ENCODE peak calls at places on chromosomes 11 and 22, in six cellular contexts. W is activated CD4-positive, alpha-beta T cell treated with anti-CD3 and anti-CD28 coated beads, Interleukin-2, amount 50 U/mL, for 1 hour; Y is foreskin fibroblast; J is NCI-H1105; N is fibroblast of villous mesenchyme; O is T follicular helper cell. Z is an unnamed sample.

GRCh38 chr11:116553482-116553881 is 219.3 kb downstream of the BUD13 start:
- DNase-seq in W (no peak), Y (no peak), J (no peak), N (no peak), O (no peak), Z (no peak)

GRCh38 chr11:45247433-45247832 is 38.7 kb downstream of the SYT13 start:
- DNase-seq in W (no peak), Y (peak), J (no peak), N (no peak), O (no peak), Z (no peak)

GRCh38 chr11:8870461-8871282 is 40.3 kb upstream of the AKIP1 start:
- DNase-seq in W (no peak), Y (peak), J (peak), N (peak), O (no peak), Z (no peak)

GRCh38 chr11:46330887-46331652 is 16.2 kb upstream of the DGKZ start:
- DNase-seq in W (peak), Y (no peak), J (no peak), N (peak), O (peak), Z (no peak)

GRCh38 chr11:2519879-2520735 is 75.3 kb downstream of the KCNQ1 start:
- DNase-seq in W (no peak), Y (no peak), J (no peak), N (no peak), O (no peak), Z (no peak)

GRCh38 chr22:40585205-40585778 is 51.2 kb downstream of the MRTFA start:
- DNase-seq in W (no peak), Y (no peak), J (no peak), N (no peak), O (no peak), Z (no peak)

GRCh38 chr22:44012172-44012571 is 11.9 kb upstream of the PARVB start:
- DNase-seq in W (no peak), Y (no peak), J (no peak), N (no peak), O (no peak), Z (no peak)

GRCh38 chr22:43505423-43505822 is 93.6 kb downstream of the MPPED1 start:
- DNase-seq in W (no peak), Y (no peak), J (no peak), N (no peak), O (no peak), Z (no peak)

GRCh38 chr11:68146010-68146540 is 24.9 kb upstream of the CHKA start:
- DNase-seq in W (no peak), Y (peak), J (no peak), N (no peak), O (no peak), Z (no peak)

GRCh38 chr22:20782601-20783299 is 8.8 kb downstream of the SERPIND1 start:
- DNase-seq in W (no peak), Y (no peak), J (no peak), N (no peak), O (no peak), Z (no peak)

GRCh38 chr22:39645532-39645931 is 75.0 kb downstream of the CACNA1I start:
- DNase-seq in W (no peak), Y (no peak), J (no peak), N (no peak), O (no peak), Z (no peak)

GRCh38 chr22:42520663-42521546 is 1.3 kb upstream of the RRP7A start:
- DNase-seq in W (no peak), Y (no peak), J (no peak), N (peak), O (no peak), Z (no peak)

GRCh38 chr11:114133548-114134329 is 74.2 kb downstream of the ZBTB16 start:
- DNase-seq in W (no peak), Y (no peak), J (no peak), N (no peak), O (no peak), Z (no peak)

GRCh38 chr11:130644187-130644586 is 195.7 kb downstream of the ADAMTS15 start:
- DNase-seq in W (no peak), Y (no peak), J (no peak), N (no peak), O (no peak), Z (no peak)

GRCh38 chr11:102177974-102178631 is 67.9 kb downstream of the YAP1 start:
- DNase-seq in W (no peak), Y (peak), J (no peak), N (peak), O (no peak), Z (no peak)

GRCh38 chr11:29943347-29943746 is 73.5 kb downstream of the KCNA4 start:
- DNase-seq in W (no peak), Y (no peak), J (no peak), N (no peak), O (no peak), Z (no peak)

GRCh38 chr22:37957232-37957631 is 3.7 kb downstream of the POLR2F start:
- DNase-seq in W (no peak), Y (no peak), J (no peak), N (no peak), O (no peak), Z (no peak)

GRCh38 chr11:124673333-124674167 is at the start of the genes SIAE and SPA17:
- DNase-seq in W (peak), Y (peak), J (peak), N (peak), O (peak), Z (peak)

GRCh38 chr22:32378703-32379272 is 21.1 kb downstream of the RFPL3 start:
- DNase-seq in W (no peak), Y (peak), J (no peak), N (peak), O (no peak), Z (no peak)

GRCh38 chr11:35647535-35648092 is 15.0 kb upstream of the TRIM44 start:
- DNase-seq in W (no peak), Y (no peak), J (peak), N (no peak), O (no peak), Z (no peak)

GRCh38 chr11:62974848-62975522 is 9.8 kb downstream of the SLC22A6 start:
- DNase-seq in W (peak), Y (peak), J (peak), N (peak), O (no peak), Z (no peak)

GRCh38 chr11:15119826-15120225 is 5.1 kb downstream of the INSC start:
- DNase-seq in W (no peak), Y (peak), J (no peak), N (no peak), O (no peak), Z (no peak)

GRCh38 chr11:13168281-13168680 is 109.3 kb upstream of the BMAL1 start:
- DNase-seq in W (no peak), Y (no peak), J (no peak), N (no peak), O (no peak), Z (no peak)

GRCh38 chr22:46105494-46106278 is 44.6 kb upstream of the PPARA start:
- DNase-seq in W (no peak), Y (peak), J (no peak), N (peak), O (no peak), Z (no peak)

GRCh38 chr11:96333076-96333744 is 9.8 kb downstream of the MAML2 start:
- DNase-seq in W (no peak), Y (no peak), J (no peak), N (peak), O (no peak), Z (no peak)

GRCh38 chr11:14904745-14905103 is 12.7 kb upstream of the CYP2R1 start:
- DNase-seq in W (peak), Y (peak), J (no peak), N (peak), O (peak), Z (peak)

GRCh38 chr22:49027122-49027670 is 800.5 kb downstream of the BRD1 start:
- DNase-seq in W (no peak), Y (no peak), J (no peak), N (no peak), O (no peak), Z (no peak)

GRCh38 chr11:134223066-134223465 is 701 bp downstream of the NCAPD3 start:
- DNase-seq in W (no peak), Y (no peak), J (peak), N (no peak), O (no peak), Z (no peak)

GRCh38 chr11:64357904-64358535 is 942 bp upstream of the RPS6KA4 start:
- DNase-seq in W (no peak), Y (peak), J (no peak), N (no peak), O (no peak), Z (no peak)

GRCh38 chr11:130882138-130882551 is 34.1 kb downstream of the SNX19 start:
- DNase-seq in W (no peak), Y (no peak), J (no peak), N (no peak), O (no peak), Z (no peak)

GRCh38 chr11:122879785-122880184 is 2.8 kb upstream of the JHY start:
- DNase-seq in W (no peak), Y (no peak), J (peak), N (no peak), O (no peak), Z (no peak)

GRCh38 chr22:20613301-20613700 is 105.9 kb downstream of the MED15 start:
- DNase-seq in W (no peak), Y (no peak), J (no peak), N (no peak), O (no peak), Z (no peak)

GRCh38 chr22:24474221-24474620 is 20.9 kb upstream of the UPB1 start:
- DNase-seq in W (no peak), Y (peak), J (no peak), N (peak), O (no peak), Z (no peak)

GRCh38 chr11:18361154-18361553 is 33.2 kb upstream of the LDHA start:
- DNase-seq in W (no peak), Y (no peak), J (no peak), N (peak), O (no peak), Z (no peak)